ENCODE peak calls at places on chromosomes 7 and 10, in six cellular contexts. E is fibroblast of villous mesenchyme, M is thoracic aorta, T is left ventricle myocardium inferior, P is body of pancreas, Y is pancreas. Z is an unnamed sample.

GRCh38 chr10:13834581-13835286 is 248.0 kb downstream of the PRPF18 start:
- DNase-seq in E (peak; percentile 49), M (no peak), T (no peak), P (peak; percentile 59), Y (no peak), Z (peak; percentile 58)

GRCh38 chr10:15863733-15864132 is 3.4 kb upstream of the MINDY3 start:
- DNase-seq in E (no peak), M (no peak), T (no peak), P (no peak), Y (no peak), Z (no peak)

GRCh38 chr7:149764481-149765398 is 8.6 kb downstream of the ZNF467 start:
- DNase-seq in E (no peak), M (no peak), T (no peak), P (no peak), Y (no peak), Z (no peak)

GRCh38 chr10:125060851-125061556 is 99.4 kb downstream of the CTBP2 start:
- DNase-seq in E (peak; percentile 90), M (peak; percentile 62), T (peak; percentile 85), P (peak; percentile 87), Y (peak; percentile 81), Z (peak; percentile 81)

GRCh38 chr10:132872658-132873057 is 69.7 kb downstream of the CFAP46 start:
- DNase-seq in E (no peak), M (no peak), T (no peak), P (no peak), Y (no peak), Z (no peak)

GRCh38 chr10:94878649-94879048 is 59.8 kb upstream of the CYP2C9 start:
- DNase-seq in E (no peak), M (no peak), T (no peak), P (no peak), Y (no peak), Z (no peak)

GRCh38 chr10:94192333-94192732 is 170.4 kb downstream of the NOC3L start:
- DNase-seq in E (no peak), M (no peak), T (no peak), P (no peak), Y (no peak), Z (no peak)

GRCh38 chr7:106794276-106795136 is 70.6 kb upstream of the PIK3CG start:
- DNase-seq in E (no peak), M (no peak), T (no peak), P (no peak), Y (no peak), Z (no peak)

GRCh38 chr7:55132890-55133551 is 114.2 kb downstream of the EGFR start:
- DNase-seq in E (peak; percentile 98), M (peak; percentile 37), T (no peak), P (peak; percentile 48), Y (no peak), Z (peak; percentile 94)

GRCh38 chr7:25926009-25926408 is 226.0 kb upstream of the NFE2L3 start:
- DNase-seq in E (peak; percentile 18), M (no peak), T (no peak), P (peak; percentile 29), Y (no peak), Z (peak; percentile 42)

GRCh38 chr7:148050492-148051158 is 539.9 kb upstream of the C7orf33 start:
- DNase-seq in E (no peak), M (no peak), T (no peak), P (no peak), Y (no peak), Z (no peak)

GRCh38 chr10:103814626-103815370 is 40.6 kb downstream of the SH3PXD2A start:
- DNase-seq in E (peak; percentile 48), M (no peak), T (no peak), P (no peak), Y (no peak), Z (no peak)

GRCh38 chr10:132448248-132448731 is 51.3 kb downstream of the PWWP2B start:
- DNase-seq in E (peak; percentile 68), M (no peak), T (peak; percentile 55), P (peak; percentile 86), Y (peak; percentile 88), Z (no peak)

GRCh38 chr7:50679218-50680007 is 103.3 kb downstream of the GRB10 start:
- DNase-seq in E (peak; percentile 63), M (no peak), T (no peak), P (no peak), Y (no peak), Z (peak; percentile 72)

GRCh38 chr7:51685794-51686193 is 369.2 kb upstream of the COBL start:
- DNase-seq in E (no peak), M (no peak), T (no peak), P (no peak), Y (no peak), Z (no peak)

GRCh38 chr10:34538291-34538829 is 276.7 kb downstream of the PARD3 start:
- DNase-seq in E (no peak), M (no peak), T (no peak), P (no peak), Y (no peak), Z (peak; percentile 17)

GRCh38 chr7:133230591-133231194 is 22.2 kb upstream of the EXOC4 start:
- DNase-seq in E (peak; percentile 65), M (no peak), T (no peak), P (peak; percentile 61), Y (no peak), Z (peak; percentile 78)

GRCh38 chr10:122060250-122060649 is 71.3 kb downstream of the TACC2 start:
- DNase-seq in E (peak; percentile 53), M (no peak), T (no peak), P (no peak), Y (no peak), Z (no peak)

DNA sequence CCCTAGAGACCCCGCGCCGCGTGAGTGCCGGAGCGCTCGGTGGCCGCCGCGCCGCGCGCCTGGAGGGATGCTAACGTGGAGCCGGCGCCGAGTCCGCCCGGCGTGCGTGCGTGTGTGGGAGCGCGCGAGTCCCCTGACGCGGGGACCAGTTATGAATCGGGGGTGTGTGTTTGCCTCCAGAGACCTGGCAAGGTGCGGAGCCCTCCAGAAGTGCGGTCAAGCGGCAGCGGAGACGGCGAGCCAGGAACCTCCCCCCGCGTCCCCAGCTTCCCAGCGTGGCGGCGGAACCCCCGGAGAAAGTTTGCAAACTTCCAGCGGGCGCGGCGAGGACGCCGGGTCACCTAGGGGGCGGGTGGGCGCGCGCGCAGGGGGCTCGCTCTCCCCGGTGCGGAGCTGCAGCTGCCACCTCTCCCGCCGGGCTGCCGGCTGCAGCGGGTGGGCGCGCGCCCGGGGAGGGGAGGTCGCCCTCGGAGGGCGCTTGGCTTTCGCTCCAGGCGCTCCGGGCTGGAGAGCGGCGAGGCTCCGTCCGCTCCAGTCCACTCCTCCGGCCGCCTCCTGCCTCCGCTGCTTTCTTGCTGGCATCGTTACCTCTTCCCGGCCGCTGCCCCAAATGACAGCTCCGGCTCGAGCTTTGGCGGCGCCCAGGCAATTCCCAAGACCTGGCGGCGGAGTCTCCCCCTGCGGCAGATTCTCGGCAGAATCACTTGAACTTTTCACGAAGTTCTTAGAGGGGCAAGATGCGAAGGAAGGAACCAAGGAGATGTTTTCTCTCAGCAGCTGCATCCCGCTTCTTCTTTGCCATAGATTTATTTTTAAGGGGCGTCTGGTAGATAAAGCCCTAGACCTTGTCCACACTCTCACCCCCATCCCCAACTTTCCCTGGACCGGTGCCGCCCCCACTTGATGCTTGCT is 2.3 kb upstream of the CREB5 start:
- DNase-seq in E (peak; percentile 24), M (no peak), T (peak; percentile 39), P (peak; percentile 34), Y (peak; percentile 44), Z (peak; percentile 49)
- TF ChIP-seq CTCF in E (no peak), M (no peak), T (no peak), P (no peak), Y (no peak), Z (no peak)

GRCh38 chr7:74307738-74308505 is 18.7 kb downstream of the CLIP2 start:
- DNase-seq in E (no peak), M (no peak), T (no peak), P (peak; percentile 70), Y (peak; percentile 81), Z (no peak)

GRCh38 chr7:74302745-74303221 is 13.6 kb downstream of the CLIP2 start:
- DNase-seq in E (no peak), M (no peak), T (no peak), P (no peak), Y (no peak), Z (no peak)

GRCh38 chr7:74306737-74307469 is 17.7 kb downstream of the CLIP2 start:
- DNase-seq in E (peak; percentile 61), M (no peak), T (peak; percentile 54), P (peak; percentile 55), Y (peak; percentile 54), Z (peak; percentile 74)

GRCh38 chr7:74304550-74304949 is 15.3 kb downstream of the CLIP2 start:
- DNase-seq in E (no peak), M (no peak), T (no peak), P (no peak), Y (no peak), Z (no peak)

GRCh38 chr7:74305987-74306736 is 17.0 kb downstream of the CLIP2 start:
- DNase-seq in E (no peak), M (no peak), T (no peak), P (no peak), Y (no peak), Z (no peak)
- H3K4me3 ChIP-seq in E (no peak overlapping the region), M (peak overlapping the region; percentile 73), T (peak overlapping the region; percentile 54), P (no peak overlapping the region), Y (no peak overlapping the region), Z (no peak overlapping the region)

GRCh38 chr7:140475747-140476333 is 3.5 kb downstream of the MKRN1 start:
- DNase-seq in E (peak; percentile 44), M (no peak), T (no peak), P (peak; percentile 63), Y (no peak), Z (peak; percentile 54)
- TF ChIP-seq CTCF in E (peak; percentile 49), M (peak; percentile 48), T (peak; percentile 70), P (peak; percentile 57), Y (peak; percentile 27), Z (peak; percentile 55)

GRCh38 chr10:49299816-49300139 is 808 bp downstream of the C10orf71 start:
- DNase-seq in E (no peak), M (no peak), T (no peak), P (no peak), Y (no peak), Z (no peak)

GRCh38 chr10:49300140-49300974 is 1.4 kb downstream of the C10orf71 start:
- DNase-seq in E (peak; percentile 32), M (no peak), T (peak; percentile 66), P (peak; percentile 55), Y (peak; percentile 38), Z (no peak)

GRCh38 chr10:49298666-49298989 is 342 bp upstream of the C10orf71 start:
- DNase-seq in E (peak; percentile 10), M (no peak), T (peak; percentile 78), P (peak; percentile 43), Y (peak; percentile 32), Z (peak; percentile 2)

GRCh38 chr10:49297818-49298665 is 928 bp upstream of the C10orf71 start:
- DNase-seq in E (no peak), M (no peak), T (peak; percentile 45), P (no peak), Y (no peak), Z (no peak)

DNA sequence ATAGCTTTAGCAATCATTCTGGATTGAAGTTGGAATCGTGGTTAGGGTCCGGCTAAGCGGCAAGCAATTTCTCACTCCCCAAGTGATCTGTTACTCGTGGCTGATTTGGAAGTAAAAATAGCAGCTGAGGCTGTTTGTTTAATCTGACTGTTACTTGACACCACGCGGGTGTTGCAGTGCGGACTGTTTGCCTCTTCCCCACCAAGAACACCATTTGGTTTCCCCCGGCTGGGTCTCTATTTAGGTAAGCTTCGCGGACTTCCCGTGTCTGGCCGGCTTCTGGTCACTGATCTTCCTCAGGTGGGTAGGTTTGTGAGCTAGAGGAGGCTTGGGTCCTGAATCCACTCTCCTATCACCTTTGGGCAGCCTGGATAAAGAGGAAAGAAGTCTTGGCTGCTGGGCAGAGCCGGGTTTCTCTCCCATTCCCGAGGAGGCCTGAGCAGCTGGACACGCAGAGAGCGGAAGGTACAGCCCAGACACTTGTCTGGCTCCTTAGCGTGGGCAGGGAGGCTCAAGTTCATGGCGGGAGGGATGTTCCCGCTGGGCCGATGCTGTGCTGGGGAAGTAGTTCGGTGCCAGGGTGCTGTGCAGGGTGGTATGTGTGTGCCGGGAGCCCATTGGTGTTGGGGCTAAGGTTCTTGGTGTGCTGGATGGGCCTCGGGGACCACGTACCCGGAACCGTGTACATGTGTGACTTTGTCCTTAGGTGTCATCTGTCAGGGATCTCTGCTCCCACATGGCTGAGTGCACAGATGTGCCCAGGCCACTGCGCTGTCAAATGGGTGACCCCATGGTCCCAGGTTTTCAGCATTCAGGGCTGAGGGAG is at the start of gene C10orf71:
- DNase-seq in E (peak; percentile 7), M (no peak), T (peak; percentile 38), P (peak; percentile 38), Y (peak; percentile 37), Z (no peak)
- H3K4me3 ChIP-seq in E (no peak within 1 kb of the TSS), M (peak within 1 kb of the TSS; percentile 56), T (peak within 1 kb of the TSS; percentile 73), P (no peak within 1 kb of the TSS), Y (no peak within 1 kb of the TSS), Z (no peak within 1 kb of the TSS)